ENCODE peak calls at places on chromosomes 13 and 19, in ten cellular contexts. N, P, Y, A, J, K, B, D, X and Z are unnamed samples.
A peak's percentile ranks its signal among the peaks of the same experiment; 100 is the strongest.

GRCh38 chr13:65943024-65943423 is 1287.1 kb downstream of the PCDH9 start:
- DNase-seq in N (no peak), P (no peak), Y (no peak), A (no peak), J (no peak), K (no peak), B (no peak), D (no peak), X (no peak), Z (no peak)

GRCh38 chr13:58190578-58190977 is 559.0 kb downstream of the PCDH17 start:
- DNase-seq in N (peak; percentile 4), P (no peak), Y (no peak), A (no peak), J (no peak), K (no peak), B (no peak), D (no peak), X (no peak), Z (no peak)

GRCh38 chr19:49042177-49042576 is 1.5 kb upstream of the CGB5 start:
- DNase-seq in N (no peak), P (no peak), Y (no peak), A (no peak), J (no peak), K (no peak), B (no peak), D (no peak), X (no peak), Z (no peak)

GRCh38 chr13:113628291-113629270 is 29.4 kb downstream of the ATP4B start:
- DNase-seq in N (no peak), P (no peak), Y (no peak), A (no peak), J (no peak), K (no peak), B (no peak), D (no peak), X (peak; percentile 68), Z (no peak)

GRCh38 chr13:83215627-83216026 is 666.6 kb downstream of the SLITRK1 start:
- DNase-seq in N (no peak), P (no peak), Y (no peak), A (no peak), J (peak; percentile 52), K (no peak), B (no peak), D (no peak), X (no peak), Z (no peak)

GRCh38 chr13:37944476-37945442 is 75.2 kb upstream of the TRPC4 start:
- DNase-seq in N (no peak), P (no peak), Y (no peak), A (no peak), J (peak; percentile 4), K (no peak), B (no peak), D (no peak), X (no peak), Z (no peak)

GRCh38 chr19:11479470-11480080 is 1.3 kb downstream of the ELAVL3 start:
- DNase-seq in N (no peak), P (peak; percentile 50), Y (no peak), A (no peak), J (no peak), K (peak; percentile 49), B (no peak), D (no peak), X (no peak), Z (no peak)

GRCh38 chr13:25881946-25882574 is 169.8 kb downstream of the SHISA2 start:
- DNase-seq in N (no peak), P (peak; percentile 63), Y (no peak), A (no peak), J (peak; percentile 74), K (no peak), B (no peak), D (no peak), X (no peak), Z (no peak)

GRCh38 chr13:112064222-112064621 is 2.7 kb upstream of the SOX1 start:
- DNase-seq in N (no peak), P (no peak), Y (no peak), A (no peak), J (no peak), K (no peak), B (no peak), D (no peak), X (no peak), Z (no peak)

GRCh38 chr13:21595546-21595822 is 8.5 kb downstream of the MICU2 start:
- DNase-seq in N (no peak), P (no peak), Y (no peak), A (no peak), J (no peak), K (no peak), B (no peak), D (no peak), X (no peak), Z (no peak)

GRCh38 chr19:51904331-51905165 is at the start of gene ZNF649:
- DNase-seq in N (peak; percentile 87), P (peak; percentile 85), Y (peak; percentile 67), A (peak; percentile 17), J (peak; percentile 90), K (peak; percentile 95), B (peak; percentile 82), D (peak; percentile 87), X (peak; percentile 95), Z (peak; percentile 85)

GRCh38 chr13:113927661-113928581 is 46.0 kb downstream of the C13orf46 start:
- DNase-seq in N (peak; percentile 55), P (no peak), Y (peak; percentile 95), A (no peak), J (peak; percentile 97), K (peak; percentile 72), B (no peak), D (no peak), X (peak; percentile 80), Z (no peak)

GRCh38 chr19:8352134-8352827 is 9.2 kb upstream of the KANK3 start:
- DNase-seq in N (no peak), P (no peak), Y (no peak), A (no peak), J (peak; percentile 65), K (no peak), B (no peak), D (no peak), X (no peak), Z (no peak)

GRCh38 chr19:16000024-16000687 is 51.3 kb downstream of the OR10H4 start:
- DNase-seq in N (no peak), P (no peak), Y (no peak), A (no peak), J (no peak), K (no peak), B (no peak), D (peak; percentile 19), X (no peak), Z (no peak)

GRCh38 chr19:15998166-15998565 is 49.4 kb downstream of the OR10H4 start:
- DNase-seq in N (no peak), P (no peak), Y (no peak), A (no peak), J (no peak), K (no peak), B (no peak), D (peak; percentile 32), X (no peak), Z (no peak)

GRCh38 chr19:16002380-16002779 is 53.6 kb downstream of the OR10H4 start:
- DNase-seq in N (no peak), P (no peak), Y (no peak), A (no peak), J (no peak), K (no peak), B (no peak), D (peak; percentile 32), X (no peak), Z (no peak)

GRCh38 chr19:16002985-16003384 is 54.2 kb downstream of the OR10H4 start:
- DNase-seq in N (no peak), P (no peak), Y (no peak), A (no peak), J (no peak), K (no peak), B (no peak), D (peak; percentile 25), X (peak; percentile 30), Z (no peak)

GRCh38 chr19:16001481-16002312 is 52.9 kb downstream of the OR10H4 start:
- DNase-seq in N (no peak), P (no peak), Y (no peak), A (no peak), J (peak; percentile 67), K (peak; percentile 15), B (no peak), D (peak; percentile 50), X (peak; percentile 58), Z (peak; percentile 53)
- H3K4me3 ChIP-seq in N (no peak overlapping the region), P (no peak overlapping the region), Y (peak overlapping the region; percentile 30), A (peak overlapping the region; percentile 61), J (peak overlapping the region; percentile 71), K (no peak overlapping the region), B (no peak overlapping the region), D (peak overlapping the region; percentile 46), X (peak overlapping the region; percentile 3), Z (peak overlapping the region; percentile 13)

DNA sequence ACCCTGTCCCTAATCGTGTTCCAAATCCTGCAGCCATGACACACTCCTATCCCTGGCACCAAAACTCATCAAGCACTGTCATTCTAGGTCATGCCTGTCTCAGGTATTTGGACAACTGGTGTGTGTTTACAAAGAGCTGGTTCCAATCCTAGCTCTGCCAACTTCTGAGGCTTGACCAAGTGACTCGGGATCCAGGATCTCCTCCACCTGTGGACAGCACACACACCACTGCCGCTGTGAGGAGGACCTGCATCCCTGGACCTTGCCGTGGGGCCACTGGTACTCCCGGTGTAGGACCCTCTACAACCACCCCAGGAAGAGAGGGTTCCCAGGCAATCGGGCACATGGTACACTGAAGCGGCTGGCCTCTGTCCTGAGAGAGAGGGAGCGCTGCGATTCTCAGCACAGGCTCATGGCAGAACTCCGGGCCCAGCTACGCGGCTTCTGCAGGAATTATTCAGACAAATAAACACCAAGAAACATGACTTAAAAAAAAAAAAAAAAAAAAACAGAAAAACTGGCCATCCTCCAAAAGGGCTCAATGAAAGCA is 20.4 kb downstream of the MLLT1 start:
- DNase-seq in N (no peak), P (no peak), Y (no peak), A (no peak), J (no peak), K (no peak), B (no peak), D (no peak), X (peak; percentile 57), Z (no peak)
- H3K4me1 ChIP-seq in N (peaks cover 12% of the 10 kb centered on the region), P (peaks cover 9% of the 10 kb centered on the region), Y (no peaks in the 10 kb centered on the region), A (peaks cover 8% of the 10 kb centered on the region), J (peaks cover 11% of the 10 kb centered on the region), K (peaks cover 2% of the 10 kb centered on the region), B (no peaks in the 10 kb centered on the region), D (peaks cover 6% of the 10 kb centered on the region), X (no peaks in the 10 kb centered on the region), Z (no peaks in the 10 kb centered on the region)

GRCh38 chr13:99971576-99972189 is at the start of gene ZIC5:
- DNase-seq in N (no peak), P (peak; percentile 89), Y (no peak), A (no peak), J (no peak), K (no peak), B (no peak), D (no peak), X (no peak), Z (no peak)
- H3K4me3 ChIP-seq in N (no peak within 1 kb of the TSS), P (peak within 1 kb of the TSS; percentile 99), Y (no peak within 1 kb of the TSS), A (peak within 1 kb of the TSS; percentile 52), J (no peak within 1 kb of the TSS), K (no peak within 1 kb of the TSS), B (peak within 1 kb of the TSS; percentile 79), D (no peak within 1 kb of the TSS), X (peak within 1 kb of the TSS; percentile 53), Z (no peak within 1 kb of the TSS)

DNA sequence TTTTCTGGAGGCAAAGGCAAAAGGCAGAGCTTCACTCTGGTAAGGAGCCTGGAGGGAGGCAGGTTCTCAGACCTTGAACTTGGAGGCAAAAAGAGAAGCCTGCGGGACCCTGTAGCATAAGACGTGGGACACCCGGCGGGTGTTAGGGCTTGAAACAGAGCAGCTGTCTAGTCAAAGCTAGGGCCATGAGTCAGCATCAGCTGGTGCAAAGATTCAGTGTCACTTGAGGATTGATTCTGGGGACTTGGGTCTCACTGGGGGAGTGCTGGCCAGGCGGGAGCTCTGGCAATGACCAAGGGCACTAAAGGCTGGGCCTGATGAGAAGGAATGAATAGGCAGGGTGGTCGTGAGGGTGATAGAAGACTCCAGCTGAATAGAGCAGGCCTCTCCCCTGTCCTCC is 97.0 kb downstream of the MBNL2 start:
- DNase-seq in N (no peak), P (no peak), Y (no peak), A (no peak), J (peak; percentile 76), K (no peak), B (no peak), D (no peak), X (no peak), Z (no peak)
- H3K4me1 ChIP-seq in N (peaks cover 57% of the 10 kb centered on the region), P (peaks cover 2% of the 10 kb centered on the region), Y (no peaks in the 10 kb centered on the region), A (peaks cover 7% of the 10 kb centered on the region), J (peaks cover 10% of the 10 kb centered on the region), K (peaks cover 8% of the 10 kb centered on the region), B (peaks cover 6% of the 10 kb centered on the region), D (no peaks in the 10 kb centered on the region), X (peaks cover 4% of the 10 kb centered on the region), Z (no peaks in the 10 kb centered on the region)